ENCODE peak calls at places on chromosomes 1 and 21, in six cellular contexts. P is psoas muscle, M is WTC11, J is uterus, V is Caco-2, L is astrocyte of the spinal cord. Z is an unnamed sample.

GRCh38 chr1:207362962-207363858 is 41.7 kb downstream of the CD55 start:
- DNase-seq in P (no peak), M (no peak), J (no peak), V (no peak), L (peak), Z (no peak)

GRCh38 chr1:182328591-182328990 is 63.0 kb downstream of the GLUL start:
- DNase-seq in P (no peak), M (no peak), J (no peak), V (no peak), L (no peak), Z (no peak)

GRCh38 chr1:208520700-208521099 is 276.5 kb upstream of the PLXNA2 start:
- DNase-seq in P (no peak), M (no peak), J (no peak), V (no peak), L (no peak), Z (no peak)

GRCh38 chr21:42438316-42439205 is 34.9 kb downstream of the UBASH3A start:
- DNase-seq in P (no peak), M (no peak), J (no peak), V (no peak), L (no peak), Z (no peak)

GRCh38 chr1:237794071-237794470 is 96.7 kb downstream of the ZP4 start:
- DNase-seq in P (no peak), M (no peak), J (no peak), V (no peak), L (no peak), Z (no peak)

GRCh38 chr1:174158767-174159252 is 510 bp upstream of the RABGAP1L start:
- DNase-seq in P (no peak), M (no peak), J (no peak), V (no peak), L (no peak), Z (no peak)

GRCh38 chr21:15774590-15774989 is 44.8 kb downstream of the USP25 start:
- DNase-seq in P (no peak), M (no peak), J (no peak), V (no peak), L (peak), Z (no peak)

GRCh38 chr1:67978988-67979516 is 71.4 kb downstream of the DIRAS3 start:
- DNase-seq in P (no peak), M (no peak), J (no peak), V (no peak), L (peak), Z (no peak)

GRCh38 chr1:27318137-27318536 is 3.8 kb upstream of the TMEM222 start:
- DNase-seq in P (no peak), M (no peak), J (no peak), V (no peak), L (no peak), Z (no peak)

GRCh38 chr1:27322569-27323116 is 680 bp downstream of the TMEM222 start:
- DNase-seq in P (no peak), M (no peak), J (no peak), V (no peak), L (no peak), Z (no peak)

GRCh38 chr1:27325286-27325685 is 3.3 kb downstream of the TMEM222 start:
- DNase-seq in P (no peak), M (no peak), J (no peak), V (no peak), L (no peak), Z (no peak)

GRCh38 chr1:27318596-27318995 is 3.4 kb upstream of the TMEM222 start:
- DNase-seq in P (no peak), M (no peak), J (no peak), V (no peak), L (no peak), Z (no peak)

GRCh38 chr1:27321813-27322568 is at the start of gene TMEM222:
- DNase-seq in P (peak), M (peak), J (peak), V (peak), L (peak), Z (peak)
- TF ChIP-seq CTCF in P (peak), M (no peak), J (peak), V (no peak), L (no peak), Z (peak)

DNA sequence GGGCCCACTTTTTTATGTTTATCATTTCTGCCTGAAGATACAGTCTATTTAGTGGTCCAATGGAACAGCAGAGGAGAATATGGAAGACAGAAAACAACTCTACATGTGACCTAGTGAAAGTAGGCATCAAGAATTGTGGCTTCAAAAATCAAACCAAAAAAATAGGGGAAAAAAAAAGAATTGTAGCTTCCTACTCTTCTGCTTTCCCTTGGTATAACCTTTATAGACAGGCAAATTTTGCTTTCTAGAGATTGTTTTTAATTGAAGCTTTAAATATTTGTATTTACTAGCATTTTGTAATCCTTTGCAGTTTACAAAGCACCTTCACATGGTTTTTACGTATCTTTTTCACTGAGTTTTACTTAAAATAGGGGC is 14.3 kb downstream of the PDIK1L start:
- DNase-seq in P (no peak), M (no peak), J (no peak), V (no peak), L (no peak), Z (no peak)
- TF ChIP-seq CTCF in P (no peak), M (no peak), J (no peak), V (no peak), L (no peak), Z (no peak)

GRCh38 chr21:44567481-44568171 is 5.9 kb upstream of the KRTAP10-4 start:
- DNase-seq in P (no peak), M (no peak), J (no peak), V (no peak), L (no peak), Z (no peak)
- TF ChIP-seq CTCF in P (no peak), M (no peak), J (no peak), V (no peak), L (no peak), Z (no peak)

DNA sequence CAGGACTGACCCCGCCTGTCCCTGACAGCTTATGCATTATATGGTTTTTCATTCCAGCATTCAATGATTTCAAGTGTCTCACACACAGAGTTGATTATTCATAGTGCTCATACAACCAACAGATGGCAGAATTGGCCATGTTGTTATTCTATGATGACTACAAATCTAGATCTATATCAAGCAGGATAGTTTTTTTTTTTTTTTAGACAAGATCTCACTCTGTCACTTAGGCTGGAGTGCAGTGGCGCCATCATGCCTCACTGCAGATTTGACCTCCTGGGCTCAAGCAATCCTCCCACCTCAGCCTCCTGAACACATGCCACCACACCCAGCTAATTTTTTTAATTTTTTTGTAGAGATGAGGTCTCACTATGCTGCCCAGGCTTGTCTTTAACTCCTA is 40.1 kb upstream of the LRRC8D start:
- DNase-seq in P (no peak), M (no peak), J (no peak), V (peak), L (peak), Z (no peak)
- TF ChIP-seq CTCF in P (peak), M (no peak), J (no peak), V (peak), L (peak), Z (no peak)

GRCh38 chr1:221431068-221431651 is 310.7 kb downstream of the DUSP10 start:
- DNase-seq in P (no peak), M (no peak), J (no peak), V (no peak), L (peak), Z (no peak)
- TF ChIP-seq CTCF in P (peak), M (no peak), J (no peak), V (no peak), L (peak), Z (no peak)

GRCh38 chr1:4160181-4160580 is 260.1 kb upstream of the C1orf174 start:
- DNase-seq in P (no peak), M (no peak), J (no peak), V (no peak), L (no peak), Z (no peak)
- TF ChIP-seq CTCF in P (no peak), M (no peak), J (no peak), V (no peak), L (no peak), Z (no peak)

GRCh38 chr1:87787551-87787950 is 458.9 kb downstream of the LMO4 start:
- DNase-seq in P (no peak), M (no peak), J (no peak), V (peak), L (peak), Z (no peak)
- TF ChIP-seq CTCF in P (no peak), M (no peak), J (no peak), V (no peak), L (peak), Z (no peak)

GRCh38 chr1:33005812-33006465 is 30.7 kb downstream of the AK2 start:
- DNase-seq in P (no peak), M (no peak), J (no peak), V (peak), L (no peak), Z (no peak)

GRCh38 chr1:33009561-33009960 is 27.1 kb downstream of the AK2 start:
- DNase-seq in P (no peak), M (no peak), J (no peak), V (no peak), L (no peak), Z (no peak)

GRCh38 chr1:33005117-33005811 is 31.4 kb downstream of the AK2 start:
- DNase-seq in P (no peak), M (no peak), J (no peak), V (no peak), L (no peak), Z (no peak)

GRCh38 chr1:33008051-33008914 is 28.4 kb downstream of the AK2 start:
- DNase-seq in P (no peak), M (no peak), J (no peak), V (peak), L (no peak), Z (no peak)

DNA sequence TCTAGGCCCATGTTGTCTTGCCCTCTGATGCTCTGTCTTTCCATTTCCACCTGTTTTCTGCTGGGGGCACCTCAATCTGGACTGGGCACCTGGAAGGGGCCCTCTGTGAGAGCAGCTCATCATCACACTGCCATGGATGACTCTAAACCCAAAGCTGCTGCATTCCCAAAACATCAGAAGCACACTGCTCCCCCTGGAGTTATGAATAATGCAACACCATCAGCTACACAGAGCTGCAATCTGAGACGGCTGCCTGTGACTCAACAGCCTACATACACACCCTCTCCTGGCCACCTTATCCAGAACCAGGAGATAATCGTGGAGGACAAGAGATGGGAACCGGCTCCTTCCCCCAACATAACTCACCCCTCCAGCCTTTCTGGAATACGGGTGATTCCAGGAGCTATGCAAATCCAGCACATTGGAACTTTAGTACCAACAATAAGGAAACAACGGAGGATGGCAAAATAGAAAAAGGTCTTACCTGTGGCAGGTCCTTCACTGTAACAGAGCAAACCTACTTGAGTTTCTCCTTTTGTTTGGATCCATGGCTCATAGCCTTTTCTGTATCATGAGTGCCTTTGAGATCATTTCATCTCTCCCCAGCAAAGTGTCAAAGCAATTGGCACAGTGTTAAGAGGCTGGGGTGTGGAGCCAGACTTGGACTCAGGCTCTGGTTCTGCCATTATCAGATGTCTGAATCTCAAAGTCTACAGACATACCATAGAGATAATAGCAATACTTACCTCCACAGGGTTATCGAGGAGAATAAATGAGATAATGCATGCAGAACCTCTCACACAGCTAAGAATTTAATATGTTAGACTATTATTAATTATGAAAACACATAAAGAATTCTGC is 29.3 kb downstream of the AK2 start:
- DNase-seq in P (peak), M (no peak), J (peak), V (peak), L (peak), Z (peak)
- TF ChIP-seq CTCF in P (peak), M (no peak), J (peak), V (peak), L (peak), Z (no peak)

DNA sequence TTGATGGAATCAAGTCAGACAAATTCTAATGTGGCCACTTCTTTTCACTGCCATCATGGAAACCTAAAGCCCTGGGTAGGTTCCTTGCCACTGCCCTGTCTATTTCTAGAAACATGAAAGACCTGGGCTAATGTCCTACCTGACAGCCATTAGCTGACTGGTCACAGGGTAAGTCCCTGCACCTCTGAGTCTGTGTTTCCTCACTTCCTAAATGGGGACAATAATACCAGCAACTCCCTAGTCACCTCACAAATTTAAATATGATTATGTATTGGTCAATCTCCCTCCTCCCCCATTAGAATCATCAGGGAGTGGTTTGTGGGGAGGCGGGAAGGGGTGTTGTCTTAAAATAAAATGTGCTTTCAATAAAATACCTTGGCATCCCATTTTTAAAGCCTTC is 2.2 kb downstream of the CREG1 start:
- DNase-seq in P (no peak), M (no peak), J (no peak), V (no peak), L (no peak), Z (no peak)
- TF ChIP-seq CTCF in P (no peak), M (no peak), J (no peak), V (no peak), L (no peak), Z (no peak)